ENCODE peak calls at places on chromosomes 1 and 21, in seven cellular contexts. B is neuronal stem cell, Z is trophoblast cell, W is mesendoderm, L is mesenchymal stem cell, K is H9, H is H1. S is an unnamed sample.

GRCh38 chr1:41740630-41741239 is 178.0 kb downstream of the HIVEP3 start:
- DNase-seq in B (no peak), Z (no peak), W (no peak), L (no peak), K (no peak), H (no peak), S (no peak)

GRCh38 chr1:39378377-39378776 is 113.1 kb upstream of the BMP8A start:
- DNase-seq in B (no peak), Z (peak), W (peak), L (peak), K (peak), H (no peak), S (no peak)

GRCh38 chr1:183622013-183622412 is 13.6 kb downstream of the ARPC5 start:
- DNase-seq in B (no peak), Z (no peak), W (no peak), L (no peak), K (no peak), H (no peak), S (no peak)

GRCh38 chr1:235004276-235004675 is 124.4 kb downstream of the TOMM20 start:
- DNase-seq in B (no peak), Z (no peak), W (no peak), L (no peak), K (no peak), H (no peak), S (no peak)

GRCh38 chr1:48572632-48573258 is 100.7 kb upstream of the SPATA6 start:
- DNase-seq in B (peak), Z (peak), W (peak), L (peak), K (peak), H (peak), S (peak)

GRCh38 chr1:226946285-226946684 is 6.2 kb downstream of the COQ8A start:
- DNase-seq in B (no peak), Z (no peak), W (no peak), L (no peak), K (no peak), H (no peak), S (no peak)

GRCh38 chr1:235972316-235973090 is 92.4 kb downstream of the NID1 start:
- DNase-seq in B (no peak), Z (peak), W (peak), L (peak), K (no peak), H (no peak), S (peak)

GRCh38 chr21:25371831-25372434 is 235.3 kb downstream of the MRPL39 start:
- DNase-seq in B (no peak), Z (no peak), W (no peak), L (no peak), K (no peak), H (no peak), S (no peak)

GRCh38 chr1:25037174-25038074 is 107.3 kb upstream of the RUNX3 start:
- DNase-seq in B (no peak), Z (peak), W (peak), L (peak), K (peak), H (no peak), S (peak)

GRCh38 chr1:99816656-99817055 is 33.5 kb upstream of the AGL start:
- DNase-seq in B (no peak), Z (no peak), W (no peak), L (no peak), K (no peak), H (no peak), S (no peak)

GRCh38 chr1:162236622-162237021 is 140.0 kb downstream of the SPATA46 start:
- DNase-seq in B (no peak), Z (no peak), W (no peak), L (no peak), K (no peak), H (no peak), S (no peak)

GRCh38 chr1:218785928-218786327 is 387.8 kb upstream of the LYPLAL1 start:
- DNase-seq in B (no peak), Z (no peak), W (no peak), L (no peak), K (no peak), H (no peak), S (peak)

GRCh38 chr1:183758913-183759312 is 46.0 kb upstream of the RGL1 start:
- DNase-seq in B (no peak), Z (no peak), W (no peak), L (no peak), K (no peak), H (no peak), S (no peak)

GRCh38 chr1:17265162-17265561 is 16.3 kb downstream of the PADI3 start:
- DNase-seq in B (no peak), Z (no peak), W (peak), L (peak), K (peak), H (no peak), S (peak)

GRCh38 chr1:17265950-17266349 is 17.1 kb downstream of the PADI3 start:
- DNase-seq in B (no peak), Z (no peak), W (no peak), L (no peak), K (no peak), H (no peak), S (no peak)

GRCh38 chr1:17260738-17261137 is 11.8 kb downstream of the PADI3 start:
- DNase-seq in B (no peak), Z (no peak), W (no peak), L (no peak), K (no peak), H (no peak), S (no peak)

GRCh38 chr1:17260264-17260663 is 11.4 kb downstream of the PADI3 start:
- DNase-seq in B (no peak), Z (no peak), W (no peak), L (no peak), K (no peak), H (no peak), S (no peak)

DNA sequence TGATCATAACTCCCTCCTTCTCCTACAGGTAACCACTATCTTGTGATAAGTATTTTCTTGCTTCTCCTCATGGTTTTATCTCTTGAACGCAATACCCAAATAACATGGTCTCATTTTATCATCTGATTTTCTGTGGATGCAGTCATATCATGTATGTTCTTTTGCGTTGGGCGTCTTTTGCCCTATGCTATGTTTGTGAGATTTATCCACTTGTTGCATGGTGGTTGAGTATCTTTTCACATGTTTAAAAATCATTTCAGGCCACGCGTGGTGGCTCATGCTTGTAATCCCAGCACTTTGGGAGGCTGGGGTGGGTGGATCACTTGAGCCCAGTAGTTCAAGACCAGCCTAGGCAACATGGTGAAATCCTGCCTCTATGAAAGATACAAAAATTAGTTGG is 15.6 kb downstream of the PADI3 start:
- DNase-seq in B (no peak), Z (no peak), W (no peak), L (no peak), K (no peak), H (no peak), S (no peak)
- H4K8ac ChIP-seq in B (no peak), Z (no peak), W (no peak), L (no peak), K (no peak), H (no peak), S (no peak)

DNA sequence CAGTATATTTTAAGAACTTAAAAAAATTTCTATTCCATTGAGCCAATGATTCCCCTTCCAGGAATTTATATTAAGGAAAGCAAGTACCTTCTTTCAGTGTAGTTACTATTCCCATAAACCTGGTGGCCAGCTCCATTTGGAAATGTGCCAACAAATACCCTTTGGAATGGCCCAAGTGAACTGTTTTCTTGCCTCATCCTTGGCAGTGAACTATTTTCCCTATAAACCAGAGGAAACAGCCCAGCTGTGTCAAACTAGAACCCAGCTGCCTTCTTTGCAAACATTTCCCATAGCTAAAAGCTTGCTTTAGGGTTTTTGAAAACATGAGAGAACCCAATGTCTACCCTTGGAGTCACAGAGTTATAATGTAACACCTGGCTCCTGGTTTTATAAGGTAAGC is 496.9 kb downstream of the NEGR1 start:
- DNase-seq in B (no peak), Z (no peak), W (no peak), L (no peak), K (no peak), H (no peak), S (no peak)
- H4K8ac ChIP-seq in B (no peak), Z (no peak), W (no peak), L (no peak), K (no peak), H (no peak), S (no peak)

DNA sequence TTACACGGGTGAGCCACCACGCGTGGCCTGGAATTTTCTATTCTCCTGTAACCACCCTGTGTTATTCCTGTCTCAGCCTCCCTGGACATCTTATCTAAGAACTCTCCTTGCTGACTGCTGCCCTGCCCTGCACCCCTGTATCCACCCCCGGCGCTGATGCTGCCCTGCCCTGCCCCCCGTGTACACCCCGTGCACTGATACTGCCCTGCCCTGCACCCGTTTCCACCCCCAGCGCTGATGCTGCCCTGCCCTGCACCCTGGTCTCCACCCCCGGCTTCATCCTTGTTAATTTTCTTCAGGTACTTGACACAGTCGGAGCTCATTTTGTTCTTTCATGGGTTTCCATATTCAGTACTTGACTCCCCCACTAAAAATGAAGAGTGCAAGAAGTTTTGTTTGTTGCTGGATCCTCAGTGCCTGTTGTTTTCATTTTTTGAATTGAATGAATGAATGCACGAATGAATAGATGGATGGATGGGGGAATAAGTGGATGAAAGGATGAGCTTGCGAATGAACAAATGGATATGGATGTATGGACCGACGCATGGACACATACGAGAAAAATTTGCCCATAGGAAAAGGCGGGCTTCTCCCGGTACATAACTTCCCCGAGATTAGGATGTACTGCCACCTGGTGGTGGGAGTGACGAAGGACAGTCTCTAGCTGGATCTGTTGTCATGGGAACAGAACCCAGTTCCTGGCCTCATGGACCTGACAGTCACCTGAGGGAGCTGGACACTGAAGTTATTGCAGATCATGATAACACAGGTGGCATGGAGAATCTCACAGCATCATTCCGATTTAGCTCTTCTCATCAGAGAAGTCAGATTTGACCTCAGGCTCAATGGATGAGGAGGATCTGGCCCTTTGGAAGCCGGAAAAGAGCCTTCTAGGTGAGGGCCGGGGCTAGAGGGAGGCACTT is 14.9 kb downstream of the AADACL4 start:
- DNase-seq in B (peak), Z (peak), W (peak), L (peak), K (peak), H (peak), S (peak)
- H4K8ac ChIP-seq in B (no peak), Z (no peak), W (no peak), L (no peak), K (no peak), H (peak), S (no peak)

GRCh38 chr1:196875935-196876334 is 11.9 kb upstream of the CFHR4 start:
- DNase-seq in B (no peak), Z (no peak), W (no peak), L (no peak), K (no peak), H (no peak), S (no peak)

GRCh38 chr1:196877964-196878363 is 9.9 kb upstream of the CFHR4 start:
- DNase-seq in B (peak), Z (no peak), W (peak), L (peak), K (peak), H (peak), S (peak)

DNA sequence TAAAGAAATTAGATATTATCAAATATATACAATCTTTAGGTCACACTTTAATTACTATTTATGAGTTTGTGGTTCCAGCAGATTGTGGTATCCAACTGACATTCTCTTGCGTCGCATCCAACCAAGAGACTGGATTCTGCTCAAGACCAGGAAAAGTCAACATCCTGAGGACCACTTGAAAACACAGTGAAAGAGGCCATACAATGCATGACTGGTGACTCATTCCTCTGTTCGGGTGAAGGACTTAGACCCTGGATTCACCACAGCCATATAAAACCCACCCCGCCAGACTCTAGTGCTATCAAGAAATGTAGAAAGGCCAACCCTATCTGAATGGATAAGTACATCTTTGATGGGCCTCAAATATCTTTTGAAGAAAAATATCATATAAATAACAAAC is 14.5 kb upstream of the CFHR4 start:
- DNase-seq in B (no peak), Z (no peak), W (no peak), L (no peak), K (no peak), H (no peak), S (no peak)
- H4K8ac ChIP-seq in B (no peak), Z (no peak), W (no peak), L (no peak), K (no peak), H (no peak), S (no peak)

GRCh38 chr21:14353712-14354111 is 29.2 kb downstream of the HSPA13 start:
- DNase-seq in B (no peak), Z (no peak), W (no peak), L (no peak), K (no peak), H (no peak), S (no peak)
- H4K8ac ChIP-seq in B (no peak), Z (no peak), W (no peak), L (no peak), K (no peak), H (no peak), S (no peak)

DNA sequence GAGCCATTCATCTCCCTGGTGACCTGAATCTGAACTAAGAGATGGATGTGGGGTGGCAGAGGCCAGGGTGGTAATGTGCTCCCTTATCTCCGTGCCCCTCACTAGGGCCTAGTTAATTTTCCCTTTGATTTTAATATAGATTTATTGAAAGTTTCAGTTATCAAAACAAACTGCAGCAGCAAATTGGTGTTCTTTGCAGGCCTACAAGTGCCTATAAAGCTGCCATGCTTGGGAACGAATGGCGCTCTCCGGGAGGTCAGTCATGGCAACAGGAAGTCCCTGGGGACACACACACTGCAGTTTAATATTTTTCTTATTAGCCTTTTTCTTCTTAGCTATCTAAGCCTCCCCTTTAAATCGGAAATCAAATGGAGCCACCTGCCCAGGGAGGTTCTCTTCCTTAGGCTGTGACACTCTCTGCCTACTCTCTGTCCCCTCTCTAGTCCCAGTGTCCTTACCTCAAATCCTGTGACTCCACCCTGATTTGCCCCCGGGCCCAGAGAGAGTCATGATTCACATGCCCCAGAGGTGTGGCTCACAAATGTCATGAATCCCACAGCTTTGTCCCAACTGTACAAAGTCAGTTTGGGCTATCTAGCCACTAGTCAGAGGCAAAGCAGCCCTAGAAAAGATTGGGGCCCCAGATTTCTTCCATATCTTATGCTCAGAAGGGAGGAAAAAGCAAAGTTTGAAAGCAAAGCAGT is 4.3 kb upstream of the ERI3 start:
- DNase-seq in B (no peak), Z (peak), W (no peak), L (no peak), K (no peak), H (no peak), S (no peak)
- H4K8ac ChIP-seq in B (no peak), Z (no peak), W (no peak), L (no peak), K (no peak), H (peak), S (no peak)

DNA sequence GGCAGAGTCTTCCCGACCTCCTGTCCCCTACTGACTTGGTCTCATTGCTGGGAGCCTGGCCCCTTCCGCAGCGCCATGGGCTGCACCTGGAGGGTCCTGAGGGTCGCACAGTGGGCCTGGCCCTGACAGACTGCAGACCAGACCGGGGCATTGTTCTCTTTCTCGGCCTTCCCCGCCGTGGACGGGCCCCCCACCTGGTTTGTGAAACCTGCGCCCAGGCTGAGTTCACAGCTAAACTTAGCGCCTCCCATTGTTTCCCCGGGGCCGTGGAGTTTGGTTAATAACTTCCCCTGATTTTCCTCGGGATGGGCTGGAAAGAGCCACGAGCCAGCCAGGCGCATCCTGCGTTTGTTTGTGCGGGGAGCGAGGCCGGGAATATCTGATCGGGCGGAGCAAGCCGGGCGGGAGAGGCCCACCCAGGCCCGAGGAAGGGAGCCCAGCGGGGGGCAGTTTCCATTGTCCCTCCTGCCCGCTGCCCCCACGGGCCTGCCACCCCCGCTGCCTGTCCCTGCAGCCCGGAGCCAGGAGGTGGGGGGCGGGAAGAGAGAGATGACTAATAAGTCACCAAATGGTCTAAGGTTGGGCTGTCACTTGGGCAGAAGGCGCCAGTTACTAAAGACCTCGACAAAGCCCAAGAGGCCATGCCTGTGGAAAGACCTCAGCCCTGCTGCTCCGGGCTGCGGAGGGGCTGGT is 39.1 kb upstream of the ARHGEF16 start:
- DNase-seq in B (no peak), Z (no peak), W (no peak), L (no peak), K (no peak), H (no peak), S (no peak)
- H4K8ac ChIP-seq in B (no peak), Z (no peak), W (no peak), L (no peak), K (no peak), H (peak), S (no peak)

DNA sequence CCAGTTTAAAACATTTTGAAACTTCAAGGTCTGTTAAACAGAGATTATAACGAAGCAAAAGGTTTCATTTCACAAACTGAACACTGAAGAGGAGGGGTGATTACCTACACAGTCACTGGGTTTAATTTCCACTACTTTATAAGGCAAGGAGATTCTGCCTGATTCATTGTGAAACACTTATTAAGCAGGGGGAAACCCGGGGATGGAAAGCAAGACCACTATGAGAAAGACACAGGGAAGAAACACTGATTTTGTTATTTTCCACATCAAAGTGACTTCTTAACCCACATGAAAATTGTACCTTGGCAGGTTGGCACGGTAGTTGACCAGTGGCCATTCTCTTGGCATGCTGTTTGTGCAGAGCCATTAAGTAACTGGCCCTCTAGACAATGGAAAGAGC is 8.1 kb upstream of the F5 start:
- DNase-seq in B (no peak), Z (no peak), W (no peak), L (no peak), K (no peak), H (no peak), S (no peak)
- H4K8ac ChIP-seq in B (no peak), Z (no peak), W (no peak), L (no peak), K (no peak), H (no peak), S (no peak)

GRCh38 chr1:56964349-56964748 is 1.5 kb downstream of the C8B start:
- DNase-seq in B (no peak), Z (no peak), W (no peak), L (no peak), K (no peak), H (no peak), S (no peak)
- H4K8ac ChIP-seq in B (no peak), Z (no peak), W (no peak), L (no peak), K (no peak), H (no peak), S (no peak)

DNA sequence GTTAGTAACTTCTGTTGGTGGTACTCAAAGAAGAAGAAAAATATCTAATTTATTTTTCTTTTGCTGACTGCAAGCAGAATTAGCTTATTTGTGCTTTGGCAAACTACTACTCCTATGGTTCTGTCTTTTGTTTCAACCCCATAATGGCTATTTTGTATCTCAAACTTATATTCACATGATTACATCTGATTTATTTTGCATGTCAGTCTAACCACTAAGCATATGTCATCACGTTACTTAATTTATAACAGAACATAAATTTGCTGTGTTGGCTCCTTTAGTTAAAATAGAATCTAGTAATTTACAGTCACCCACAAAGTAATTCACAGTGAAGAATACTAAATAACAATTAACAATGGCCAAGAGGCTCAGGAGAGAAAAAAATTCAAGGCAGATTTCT is 39.1 kb upstream of the CNN3 start:
- DNase-seq in B (no peak), Z (no peak), W (no peak), L (no peak), K (no peak), H (no peak), S (no peak)
- H4K8ac ChIP-seq in B (no peak), Z (no peak), W (no peak), L (no peak), K (no peak), H (no peak), S (no peak)